ENCODE peak calls at places on chromosome 2, in ten cellular contexts. Q is CD4-positive, CD25-positive, alpha-beta regulatory T cell; G is mucosa of descending colon; Y is GM23248; I is PC-3; C is OCI-LY7; J is HAP-1; D is CD8-positive, alpha-beta memory T cell; T is PC-9; P is colonic mucosa. S is an unnamed sample. For H3K36me3 and H3K9me3, the result is how much of the 10 kb centered on the place peaks cover.

GRCh38 chr2:174594451-174594850 is 3.2 kb downstream of the WIPF1 start:
- DNase-seq in Q (peak), G (no peak), Y (no peak), I (no peak), C (peak), J (no peak), D (no peak), T (no peak), P (no peak), S (no peak)

GRCh38 chr2:58508021-58508420 is 266.9 kb upstream of the FANCL start:
- DNase-seq in Q (no peak), G (no peak), Y (no peak), I (no peak), C (no peak), J (no peak), D (no peak), T (no peak), P (no peak), S (no peak)

GRCh38 chr2:191155608-191156071 is 4.8 kb upstream of the STAT4 start:
- DNase-seq in Q (peak), G (no peak), Y (peak), I (peak), C (peak), J (no peak), D (no peak), T (no peak), P (no peak), S (peak)

GRCh38 chr2:149768320-149768799 is 180.8 kb upstream of the MMADHC start:
- DNase-seq in Q (no peak), G (no peak), Y (peak), I (peak), C (no peak), J (no peak), D (no peak), T (peak), P (no peak), S (no peak)

GRCh38 chr2:190996338-190996946 is 17.5 kb downstream of the STAT1 start:
- DNase-seq in Q (peak), G (peak), Y (peak), I (peak), C (peak), J (peak), D (no peak), T (no peak), P (no peak), S (peak)

GRCh38 chr2:30109856-30110255 is 37.0 kb upstream of the YPEL5 start:
- DNase-seq in Q (no peak), G (no peak), Y (no peak), I (peak), C (no peak), J (no peak), D (no peak), T (peak), P (no peak), S (no peak)

GRCh38 chr2:109644571-109645275 is 30.6 kb downstream of the SOWAHC start:
- DNase-seq in Q (no peak), G (peak), Y (peak), I (peak), C (no peak), J (peak), D (no peak), T (peak), P (peak), S (peak)

GRCh38 chr2:176445831-176446433 is 176.7 kb downstream of the MTX2 start:
- DNase-seq in Q (no peak), G (no peak), Y (peak), I (peak), C (no peak), J (no peak), D (no peak), T (no peak), P (no peak), S (no peak)

GRCh38 chr2:44335806-44336538 is 25.3 kb downstream of the PREPL start:
- DNase-seq in Q (no peak), G (no peak), Y (peak), I (no peak), C (no peak), J (no peak), D (no peak), T (no peak), P (no peak), S (no peak)

GRCh38 chr2:73283545-73284295 is 558 bp downstream of the FBXO41 start:
- DNase-seq in Q (no peak), G (no peak), Y (no peak), I (no peak), C (peak), J (peak), D (no peak), T (no peak), P (no peak), S (no peak)

GRCh38 chr2:128451084-128451483 is 132.4 kb upstream of the HS6ST1 start:
- DNase-seq in Q (no peak), G (no peak), Y (no peak), I (no peak), C (no peak), J (peak), D (no peak), T (no peak), P (peak), S (no peak)

GRCh38 chr2:24984912-24985311 is 13.2 kb upstream of the DNAJC27 start:
- DNase-seq in Q (no peak), G (peak), Y (peak), I (no peak), C (no peak), J (no peak), D (no peak), T (no peak), P (no peak), S (no peak)

GRCh38 chr2:164896634-164897033 is 55.0 kb upstream of the COBLL1 start:
- DNase-seq in Q (no peak), G (no peak), Y (peak), I (peak), C (no peak), J (no peak), D (no peak), T (peak), P (no peak), S (peak)

GRCh38 chr2:102256281-102256680 is 55.1 kb upstream of the IL1RL1 start:
- DNase-seq in Q (peak), G (no peak), Y (no peak), I (peak), C (no peak), J (no peak), D (no peak), T (no peak), P (no peak), S (peak)

GRCh38 chr2:30990176-30990575 is 148.1 kb downstream of the GALNT14 start:
- DNase-seq in Q (no peak), G (no peak), Y (no peak), I (no peak), C (no peak), J (no peak), D (no peak), T (no peak), P (no peak), S (no peak)

GRCh38 chr2:105294844-105295481 is 34.6 kb downstream of the TGFBRAP1 start:
- DNase-seq in Q (peak), G (peak), Y (peak), I (peak), C (peak), J (peak), D (no peak), T (peak), P (peak), S (peak)

GRCh38 chr2:56168163-56168562 is 15.6 kb upstream of the CCDC85A start:
- DNase-seq in Q (no peak), G (no peak), Y (peak), I (peak), C (no peak), J (no peak), D (no peak), T (no peak), P (no peak), S (no peak)

GRCh38 chr2:216967889-216968288 is 108.0 kb upstream of the TNP1 start:
- DNase-seq in Q (no peak), G (no peak), Y (no peak), I (no peak), C (no peak), J (no peak), D (no peak), T (no peak), P (no peak), S (no peak)

GRCh38 chr2:26182887-26183630 is 10.2 kb downstream of the GAREM2 start:
- DNase-seq in Q (no peak), G (no peak), Y (no peak), I (no peak), C (no peak), J (no peak), D (no peak), T (no peak), P (no peak), S (no peak)

GRCh38 chr2:166388488-166389070 is 12.8 kb upstream of the SCN9A start:
- DNase-seq in Q (no peak), G (no peak), Y (peak), I (no peak), C (no peak), J (no peak), D (no peak), T (no peak), P (no peak), S (no peak)

GRCh38 chr2:144163592-144163991 is 356.3 kb downstream of the ZEB2 start:
- DNase-seq in Q (no peak), G (no peak), Y (no peak), I (no peak), C (no peak), J (no peak), D (no peak), T (no peak), P (no peak), S (no peak)

GRCh38 chr2:25257032-25257455 is 84.7 kb downstream of the DNMT3A start:
- DNase-seq in Q (no peak), G (no peak), Y (no peak), I (no peak), C (no peak), J (no peak), D (no peak), T (no peak), P (no peak), S (no peak)

GRCh38 chr2:102051659-102052366 is 60.1 kb downstream of the IL1R2 start:
- DNase-seq in Q (no peak), G (no peak), Y (peak), I (no peak), C (no peak), J (no peak), D (no peak), T (no peak), P (no peak), S (no peak)

GRCh38 chr2:100383306-100383705 is 34.2 kb downstream of the CHST10 start:
- DNase-seq in Q (no peak), G (peak), Y (no peak), I (no peak), C (no peak), J (no peak), D (no peak), T (peak), P (no peak), S (peak)

GRCh38 chr2:85185431-85185940 is 52.3 kb downstream of the TCF7L1 start:
- DNase-seq in Q (no peak), G (no peak), Y (no peak), I (no peak), C (no peak), J (no peak), D (no peak), T (no peak), P (no peak), S (no peak)

GRCh38 chr2:10821291-10821690 is 8.7 kb upstream of the PDIA6 start:
- DNase-seq in Q (no peak), G (no peak), Y (no peak), I (no peak), C (no peak), J (no peak), D (no peak), T (no peak), P (no peak), S (no peak)

GRCh38 chr2:241069821-241070281 is 32.2 kb downstream of the MTERF4 start:
- DNase-seq in Q (no peak), G (no peak), Y (no peak), I (no peak), C (no peak), J (no peak), D (no peak), T (no peak), P (no peak), S (no peak)

GRCh38 chr2:939936-940620 is 10.6 kb upstream of the SNTG2 start:
- DNase-seq in Q (no peak), G (no peak), Y (peak), I (no peak), C (no peak), J (no peak), D (no peak), T (no peak), P (no peak), S (no peak)

GRCh38 chr2:148179724-148180123 is 158.8 kb downstream of the MBD5 start:
- DNase-seq in Q (no peak), G (no peak), Y (no peak), I (no peak), C (no peak), J (no peak), D (no peak), T (no peak), P (no peak), S (no peak)

GRCh38 chr2:191050640-191050987 is 36.6 kb upstream of the STAT1 start:
- DNase-seq in Q (no peak), G (no peak), Y (peak), I (no peak), C (no peak), J (no peak), D (no peak), T (no peak), P (no peak), S (no peak)

GRCh38 chr2:23249348-23249747 is 135.6 kb upstream of the KLHL29 start:
- DNase-seq in Q (no peak), G (no peak), Y (peak), I (no peak), C (no peak), J (no peak), D (no peak), T (no peak), P (no peak), S (no peak)

GRCh38 chr2:208112969-208113368 is 11.4 kb downstream of the CRYGD start:
- DNase-seq in Q (no peak), G (no peak), Y (no peak), I (peak), C (no peak), J (no peak), D (no peak), T (peak), P (no peak), S (no peak)

GRCh38 chr2:120930236-120930635 is 194.6 kb downstream of the GLI2 start:
- DNase-seq in Q (no peak), G (no peak), Y (peak), I (no peak), C (no peak), J (no peak), D (no peak), T (no peak), P (no peak), S (no peak)

GRCh38 chr2:199463000-199463692 is 5.4 kb upstream of the SATB2 start:
- DNase-seq in Q (no peak), G (peak), Y (peak), I (peak), C (peak), J (peak), D (peak), T (no peak), P (peak), S (peak)

GRCh38 chr2:60530660-60531276 is 22.7 kb downstream of the BCL11A start:
- DNase-seq in Q (no peak), G (peak), Y (no peak), I (peak), C (peak), J (peak), D (no peak), T (no peak), P (peak), S (peak)

GRCh38 chr2:42492691-42493467 is 903 bp downstream of the KCNG3 start:
- DNase-seq in Q (no peak), G (peak), Y (peak), I (no peak), C (no peak), J (peak), D (no peak), T (peak), P (peak), S (peak)
- H3K4me3 ChIP-seq in Q (no peak), G (peak), Y (no peak), I (peak), C (no peak), J (peak), D (peak), T (peak), P (peak), S (peak)

DNA sequence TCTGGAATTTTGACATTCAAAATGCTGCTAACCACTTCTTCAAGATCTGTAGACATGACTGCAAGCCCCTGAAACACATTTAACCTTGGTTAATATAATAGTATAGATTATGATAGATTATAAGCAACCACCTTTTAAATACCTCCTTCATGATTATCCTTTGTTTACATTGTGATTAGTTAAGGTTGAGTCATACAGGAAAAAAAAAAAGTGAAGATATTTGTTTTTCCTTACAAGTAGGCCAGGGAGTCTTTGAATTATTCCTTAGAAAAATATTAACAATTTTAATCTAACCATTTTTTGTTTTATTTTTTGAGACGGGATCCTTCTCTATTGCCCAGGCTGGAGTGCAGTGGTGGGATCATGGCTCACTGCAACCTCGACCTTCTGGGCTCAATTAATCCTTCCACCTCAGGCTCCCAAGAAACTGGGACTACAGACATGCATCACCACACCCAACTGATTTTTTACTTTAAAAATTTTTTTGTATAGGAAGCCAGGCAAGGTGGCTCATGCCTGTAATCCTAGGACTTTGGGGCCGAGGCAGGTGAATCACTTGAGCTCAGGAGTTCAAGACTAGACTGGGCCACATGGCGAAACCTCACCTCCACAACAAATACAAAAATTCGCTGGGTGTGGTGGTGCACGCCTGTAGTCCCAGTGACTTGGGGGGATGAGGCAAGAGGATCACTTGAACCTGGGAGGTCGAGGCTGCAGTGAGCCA is 99.4 kb downstream of the SLC39A10 start:
- DNase-seq in Q (no peak), G (no peak), Y (peak), I (peak), C (no peak), J (no peak), D (no peak), T (peak), P (no peak), S (no peak)
- H3K36me3 ChIP-seq in Q (under half), G (under half), Y (under half), I (under half), C (under half), J (under half), D (under half), T (under half), P (under half), S (under half)

GRCh38 chr2:82182270-82182669 is 1877.7 kb upstream of the LRRTM1 start:
- DNase-seq in Q (no peak), G (no peak), Y (no peak), I (peak), C (no peak), J (no peak), D (no peak), T (no peak), P (no peak), S (no peak)
- H3K9me3 ChIP-seq in Q (under half), G (under half), Y (under half), I (under half), C (under half), J (under half), D (under half), T (under half), P (under half), S (under half)

DNA sequence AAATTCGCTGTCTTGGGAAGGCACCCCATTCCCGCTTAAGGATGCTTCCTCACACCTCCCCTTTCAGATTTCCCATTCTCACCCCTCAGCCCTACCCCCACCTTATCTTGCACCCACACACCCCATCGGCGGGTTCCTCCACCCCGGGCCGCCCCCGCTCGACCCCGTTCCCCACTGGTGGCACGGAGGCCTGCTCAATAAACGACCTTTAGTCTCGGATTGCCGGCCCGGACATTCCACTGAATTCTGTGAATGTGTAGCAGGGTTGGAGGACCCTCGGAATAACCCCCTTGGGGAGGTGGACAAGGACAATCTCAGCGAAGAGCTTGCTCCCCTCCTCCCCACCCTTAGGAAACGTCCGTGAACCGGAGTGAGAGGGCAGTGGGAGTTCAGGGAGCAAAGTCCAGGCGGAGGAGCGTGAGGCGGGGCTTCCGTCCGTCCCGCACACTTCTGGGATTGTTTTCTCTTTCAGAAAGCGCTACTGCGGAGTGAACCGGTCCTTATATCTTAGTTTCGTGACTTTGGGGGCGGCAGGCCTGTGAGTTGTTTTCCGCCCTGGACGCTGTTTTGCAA is 2.8 kb upstream of the LBX2 start:
- DNase-seq in Q (no peak), G (peak), Y (peak), I (no peak), C (no peak), J (no peak), D (no peak), T (no peak), P (peak), S (peak)
- H3K4me3 ChIP-seq in Q (no peak), G (peak), Y (peak), I (no peak), C (no peak), J (no peak), D (peak), T (no peak), P (peak), S (peak)

GRCh38 chr2:64093341-64093740 is 50.9 kb downstream of the PELI1 start:
- DNase-seq in Q (no peak), G (no peak), Y (no peak), I (no peak), C (no peak), J (no peak), D (no peak), T (no peak), P (no peak), S (no peak)
- H3K36me3 ChIP-seq in Q (half or more), G (under half), Y (under half), I (under half), C (half or more), J (under half), D (under half), T (under half), P (under half), S (under half)

DNA sequence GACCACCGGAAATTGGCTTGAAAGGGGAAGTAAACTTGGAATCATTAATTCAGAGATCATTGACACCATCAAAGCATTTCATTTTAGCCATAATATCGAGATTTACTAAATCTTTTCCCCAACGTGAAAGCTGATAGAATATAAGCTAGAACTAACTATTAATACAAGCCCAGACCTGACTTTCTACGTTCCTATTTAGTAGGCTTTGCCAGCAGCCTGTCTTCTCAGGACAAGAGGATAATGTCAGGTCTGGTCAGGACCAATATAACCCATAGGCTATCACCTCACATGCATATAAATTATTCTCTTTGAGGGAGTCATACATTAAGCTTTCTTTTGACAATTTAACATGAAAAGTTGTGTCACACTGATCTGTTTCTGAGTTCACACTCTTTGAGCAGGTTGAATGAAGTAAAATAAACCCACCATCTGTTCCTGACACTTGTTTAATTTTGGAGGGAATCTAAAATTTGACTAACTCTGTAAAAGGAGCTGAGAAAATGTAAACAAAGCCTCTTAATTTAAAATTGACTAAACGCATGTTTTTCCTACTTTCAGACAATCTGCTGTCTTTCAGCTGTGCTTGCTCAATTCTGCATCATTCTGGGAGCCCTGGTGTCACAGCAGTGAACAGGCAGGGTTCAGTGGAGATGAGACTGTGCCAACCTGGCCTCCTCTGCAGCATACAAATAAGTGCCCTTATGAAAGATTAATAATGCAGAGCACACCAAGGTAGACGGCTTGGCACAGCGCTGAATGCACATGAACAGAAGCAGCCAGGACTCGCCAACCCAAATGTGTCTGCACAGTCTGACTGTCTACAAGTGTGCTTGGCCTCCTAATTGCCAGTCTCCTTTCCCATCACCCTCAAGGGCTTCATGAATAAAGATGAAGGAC is 222.2 kb upstream of the CHAC2 start:
- DNase-seq in Q (no peak), G (no peak), Y (no peak), I (no peak), C (no peak), J (no peak), D (no peak), T (no peak), P (no peak), S (no peak)
- H3K9me3 ChIP-seq in Q (under half), G (under half), Y (under half), I (under half), C (under half), J (under half), D (under half), T (under half), P (under half), S (under half)

S was measured in small intestine.